ENCODE peak calls at places on chromosomes 6 and 20, in four cellular contexts. U is K562, D is SK-N-SH, C is H1. Z is an unnamed sample.

GRCh38 chr6:135651964-135652755 is 154.6 kb upstream of the AHI1 start:
- DNase-seq in U (no peak), D (no peak), C (no peak), Z (peak; percentile 51)

GRCh38 chr20:19222520-19223040 is 10.1 kb downstream of the SLC24A3 start:
- DNase-seq in U (no peak), D (no peak), C (no peak), Z (no peak)

GRCh38 chr20:4555188-4555893 is 166.4 kb upstream of the PRND start:
- DNase-seq in U (no peak), D (no peak), C (no peak), Z (no peak)

GRCh38 chr6:11381801-11382513 is 149.5 kb upstream of the NEDD9 start:
- DNase-seq in U (no peak), D (no peak), C (no peak), Z (peak; percentile 92)

GRCh38 chr20:21430031-21430430 is 32.7 kb upstream of the NKX2-4 start:
- DNase-seq in U (no peak), D (no peak), C (no peak), Z (no peak)

GRCh38 chr6:167795874-167796667 is 30.6 kb upstream of the AFDN start:
- DNase-seq in U (no peak), D (peak; percentile 82), C (peak; percentile 60), Z (no peak)

GRCh38 chr6:55293116-55293515 is 34.2 kb upstream of the GFRAL start:
- DNase-seq in U (no peak), D (no peak), C (no peak), Z (no peak)

GRCh38 chr20:17421493-17421892 is 109.7 kb downstream of the BFSP1 start:
- DNase-seq in U (no peak), D (no peak), C (no peak), Z (no peak)

GRCh38 chr6:109457596-109457996 is 2.0 kb upstream of the MICAL1 start:
- DNase-seq in U (no peak), D (no peak), C (no peak), Z (no peak)

GRCh38 chr6:134590449-134590848 is 272.5 kb upstream of the SGK1 start:
- DNase-seq in U (no peak), D (no peak), C (no peak), Z (no peak)

GRCh38 chr6:148272084-148272483 is 70.6 kb upstream of the SASH1 start:
- DNase-seq in U (no peak), D (no peak), C (no peak), Z (no peak)

GRCh38 chr6:16174368-16175078 is 45.6 kb downstream of the MYLIP start:
- DNase-seq in U (no peak), D (no peak), C (no peak), Z (no peak)

GRCh38 chr20:50744143-50744792 is 12.9 kb downstream of the PARD6B start:
- DNase-seq in U (peak; percentile 58), D (peak; percentile 64), C (peak; percentile 46), Z (no peak)

GRCh38 chr6:107108201-107108890 is 7.0 kb downstream of the BEND3 start:
- DNase-seq in U (no peak), D (no peak), C (no peak), Z (no peak)

GRCh38 chr20:57217802-57218201 is 48.6 kb downstream of the BMP7 start:
- DNase-seq in U (no peak), D (no peak), C (no peak), Z (no peak)

GRCh38 chr20:37723668-37724067 is 29.8 kb downstream of the CTNNBL1 start:
- DNase-seq in U (no peak), D (no peak), C (no peak), Z (no peak)

GRCh38 chr6:112272799-112273198 is 18.4 kb upstream of the LAMA4 start:
- DNase-seq in U (no peak), D (no peak), C (no peak), Z (no peak)

GRCh38 chr6:54992789-54993188 is 146.2 kb downstream of the FAM83B start:
- DNase-seq in U (no peak), D (no peak), C (no peak), Z (no peak)

GRCh38 chr20:20096421-20096820 is 44.1 kb downstream of the CFAP61 start:
- DNase-seq in U (no peak), D (no peak), C (no peak), Z (no peak)

GRCh38 chr20:43680976-43681375 is 14.1 kb downstream of the MYBL2 start:
- DNase-seq in U (no peak), D (no peak), C (no peak), Z (no peak)

GRCh38 chr6:168159503-168159902 is 80.5 kb upstream of the FRMD1 start:
- DNase-seq in U (no peak), D (no peak), C (no peak), Z (no peak)

GRCh38 chr6:28105286-28105685 is 19.1 kb upstream of the ZSCAN16 start:
- DNase-seq in U (peak; percentile 23), D (peak; percentile 25), C (no peak), Z (no peak)

GRCh38 chr6:24719125-24719931 is at the start of gene C6orf62:
- DNase-seq in U (peak; percentile 20), D (peak; percentile 35), C (no peak), Z (peak; percentile 20)

GRCh38 chr6:34243131-34243771 is 5.6 kb downstream of the SMIM29 start:
- DNase-seq in U (peak; percentile 8), D (no peak), C (no peak), Z (no peak)

GRCh38 chr20:36575066-36575743 is 1.8 kb downstream of the TGIF2 start:
- DNase-seq in U (peak; percentile 39), D (peak; percentile 81), C (peak; percentile 64), Z (no peak)

GRCh38 chr20:44336725-44337380 is at the start of gene R3HDML:
- DNase-seq in U (no peak), D (peak; percentile 54), C (no peak), Z (no peak)

GRCh38 chr20:63315240-63315981 is 22.4 kb downstream of the COL20A1 start:
- DNase-seq in U (no peak), D (no peak), C (no peak), Z (no peak)

GRCh38 chr6:44271914-44272313 is 1.7 kb downstream of the TMEM151B start:
- DNase-seq in U (no peak), D (peak; percentile 16), C (no peak), Z (no peak)

GRCh38 chr6:33672808-33673207 is 38.7 kb downstream of the UQCC2 start:
- DNase-seq in U (peak; percentile 83), D (peak; percentile 65), C (no peak), Z (no peak)

GRCh38 chr6:84417261-84417660 is 189.8 kb upstream of the CEP162 start:
- DNase-seq in U (no peak), D (no peak), C (no peak), Z (no peak)
- TF ChIP-seq NRF1 in U (no peak), D (no peak), C (no peak), Z (no peak)

DNA sequence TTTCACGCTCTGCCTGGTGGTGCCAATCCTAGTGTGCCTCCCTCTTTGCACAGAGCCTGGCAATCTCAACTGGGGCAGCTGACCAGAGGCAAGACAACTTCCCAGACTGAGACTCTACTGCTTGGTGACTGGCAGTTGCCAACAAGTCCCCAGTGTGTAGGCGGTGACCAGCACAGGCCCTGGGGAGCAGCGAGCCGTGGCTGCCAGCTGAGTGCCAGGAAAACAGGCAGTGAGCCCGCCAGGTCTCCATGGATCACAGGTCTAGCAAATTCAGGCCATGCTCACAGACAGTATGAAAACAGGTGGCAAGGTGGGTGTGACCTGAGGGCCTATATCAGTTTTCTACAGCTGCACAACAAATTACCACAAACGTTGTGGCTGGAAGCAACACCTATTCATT is 289.9 kb downstream of the KIF16B start:
- DNase-seq in U (no peak), D (no peak), C (no peak), Z (no peak)
- TF ChIP-seq NRF1 in U (no peak), D (no peak), C (no peak), Z (no peak)

GRCh38 chr6:76124010-76124409 is 51.5 kb upstream of the IMPG1 start:
- DNase-seq in U (no peak), D (no peak), C (no peak), Z (no peak)

DNA sequence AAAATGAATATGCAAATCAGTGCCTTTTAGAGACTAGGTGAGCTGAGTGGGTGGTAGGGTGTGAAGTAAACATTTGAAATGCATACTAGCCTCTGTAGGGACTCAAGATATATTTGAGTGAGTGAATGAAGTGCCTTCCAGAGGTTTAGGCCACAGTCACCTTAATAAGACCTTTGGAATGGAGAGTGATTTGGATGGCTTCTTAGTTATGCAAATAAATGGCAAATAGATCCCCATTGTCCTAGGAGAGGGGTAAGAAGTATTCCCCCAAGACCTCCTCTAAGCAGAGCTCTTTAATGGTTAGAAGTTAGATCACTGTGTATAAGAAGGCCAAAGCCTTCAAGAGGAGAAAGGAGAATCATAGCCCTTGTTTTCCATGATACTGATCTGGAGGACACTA is 47.8 kb upstream of the IMPG1 start:
- DNase-seq in U (no peak), D (no peak), C (no peak), Z (no peak)
- TF ChIP-seq NRF1 in U (no peak), D (no peak), C (no peak), Z (no peak)

GRCh38 chr6:137590684-137591083 is 96.5 kb upstream of the OLIG3 start:
- DNase-seq in U (no peak), D (no peak), C (no peak), Z (no peak)

GRCh38 chr6:137589067-137589848 is 95.1 kb upstream of the OLIG3 start:
- DNase-seq in U (peak; percentile 69), D (peak; percentile 29), C (peak; percentile 65), Z (peak; percentile 74)

GRCh38 chr6:137588472-137588871 is 94.3 kb upstream of the OLIG3 start:
- DNase-seq in U (no peak), D (no peak), C (peak; percentile 51), Z (no peak)
- TF ChIP-seq NRF1 in U (peak; percentile 34), D (no peak), C (no peak), Z (no peak)

DNA sequence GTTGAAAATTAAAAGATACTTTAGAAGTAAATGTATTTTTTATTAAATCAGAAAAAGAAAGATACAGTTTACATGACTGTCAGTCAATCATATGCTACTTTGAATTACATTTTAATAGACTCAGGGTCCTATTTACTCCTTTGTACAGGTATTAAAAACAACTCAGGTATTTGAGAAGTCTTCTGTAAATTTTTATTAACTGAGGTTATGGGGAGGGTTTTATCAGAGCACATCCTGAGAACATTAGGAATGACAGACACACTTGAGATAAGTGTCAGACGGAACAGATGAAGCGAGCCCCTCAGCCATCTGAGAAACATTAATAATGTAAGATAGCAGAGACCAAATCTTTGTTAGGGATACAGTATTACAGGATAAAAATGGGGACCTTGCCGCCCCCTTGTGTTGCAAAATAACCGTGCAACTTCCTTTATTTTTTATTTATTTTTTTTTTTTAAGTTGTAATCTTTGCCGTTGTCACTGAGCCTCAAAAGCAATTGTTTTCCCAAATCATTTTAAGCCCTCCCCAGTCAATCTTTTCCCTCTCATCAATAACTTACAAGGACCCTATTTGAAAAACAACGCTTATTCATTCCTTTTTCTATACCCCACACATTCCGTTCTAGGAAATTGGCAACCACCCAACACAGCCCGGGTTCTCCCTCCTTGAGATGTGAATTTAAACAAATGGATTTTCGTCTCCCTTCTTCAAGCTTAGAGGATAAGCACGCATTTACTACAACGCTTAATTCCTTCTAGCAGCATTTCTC is 126.7 kb downstream of the BCAS1 start:
- DNase-seq in U (peak; percentile 51), D (peak; percentile 68), C (peak; percentile 44), Z (no peak)
- TF ChIP-seq NRF1 in U (no peak), D (no peak), C (no peak), Z (no peak)

GRCh38 chr20:58550661-58551060 is 35.5 kb upstream of the APCDD1L start:
- DNase-seq in U (peak; percentile 51), D (peak; percentile 60), C (peak; percentile 26), Z (no peak)
- TF ChIP-seq NRF1 in U (no peak), D (no peak), C (no peak), Z (no peak)

Z was measured in GM12878.